ENCODE peak calls at places on chromosomes 7 and 10, in seven cellular contexts. N is CD4-positive, alpha-beta T cell; M is psoas muscle; B is DND-41; R is MM.1S; E is endodermal cell; H is tibial nerve. V is an unnamed sample.

GRCh38 chr10:67015225-67015624 is 89.4 kb downstream of the LRRTM3 start:
- DNase-seq in N (no peak), M (no peak), B (no peak), R (peak; percentile 54), E (no peak), H (no peak), V (no peak)

GRCh38 chr7:94969434-94970084 is 62.2 kb downstream of the PPP1R9A start:
- DNase-seq in N (no peak), M (no peak), B (no peak), R (no peak), E (peak; percentile 72), H (no peak), V (no peak)

GRCh38 chr7:40647719-40648118 is 512.9 kb downstream of the SUGCT start:
- DNase-seq in N (no peak), M (no peak), B (no peak), R (no peak), E (no peak), H (no peak), V (no peak)

GRCh38 chr7:39133088-39133487 is 155.4 kb downstream of the POU6F2 start:
- DNase-seq in N (no peak), M (no peak), B (no peak), R (no peak), E (no peak), H (no peak), V (peak; percentile 36)

GRCh38 chr10:9294865-9295264 is 1240.4 kb downstream of the GATA3 start:
- DNase-seq in N (no peak), M (no peak), B (no peak), R (peak; percentile 41), E (no peak), H (no peak), V (no peak)

GRCh38 chr10:119658274-119658673 is 7.1 kb downstream of the BAG3 start:
- DNase-seq in N (no peak), M (peak; percentile 96), B (no peak), R (no peak), E (peak; percentile 79), H (peak; percentile 74), V (peak; percentile 24)

GRCh38 chr7:29921404-29922010 is 68.1 kb downstream of the SCRN1 start:
- DNase-seq in N (no peak), M (no peak), B (peak; percentile 69), R (peak; percentile 58), E (peak; percentile 87), H (peak; percentile 49), V (peak; percentile 66)

GRCh38 chr7:151689196-151689971 is 169.7 kb upstream of the RHEB start:
- DNase-seq in N (no peak), M (peak; percentile 51), B (no peak), R (no peak), E (no peak), H (no peak), V (no peak)

GRCh38 chr10:71782221-71782916 is 9.0 kb upstream of the VSIR start:
- DNase-seq in N (no peak), M (no peak), B (no peak), R (no peak), E (no peak), H (no peak), V (no peak)

GRCh38 chr7:135286876-135287275 is 53.2 kb downstream of the STRA8 start:
- DNase-seq in N (no peak), M (no peak), B (no peak), R (no peak), E (peak; percentile 10), H (no peak), V (no peak)

GRCh38 chr7:131521651-131522163 is 34.7 kb downstream of the PODXL start:
- DNase-seq in N (no peak), M (no peak), B (no peak), R (no peak), E (peak; percentile 77), H (no peak), V (peak; percentile 71)

GRCh38 chr7:131538071-131538790 is 18.2 kb downstream of the PODXL start:
- DNase-seq in N (no peak), M (no peak), B (no peak), R (no peak), E (no peak), H (no peak), V (peak; percentile 70)

GRCh38 chr7:24448038-24448437 is 125.2 kb upstream of the PALS2 start:
- DNase-seq in N (no peak), M (no peak), B (no peak), R (no peak), E (no peak), H (no peak), V (no peak)

GRCh38 chr7:107201795-107202450 is 33.1 kb downstream of the HBP1 start:
- DNase-seq in N (no peak), M (peak; percentile 73), B (peak; percentile 40), R (peak; percentile 60), E (peak; percentile 86), H (no peak), V (peak; percentile 61)

GRCh38 chr7:23264916-23265458 is 18.4 kb downstream of the GPNMB start:
- DNase-seq in N (no peak), M (no peak), B (no peak), R (no peak), E (peak; percentile 9), H (no peak), V (no peak)

GRCh38 chr10:75507469-75507868 is 76.0 kb downstream of the LRMDA start:
- DNase-seq in N (no peak), M (no peak), B (no peak), R (no peak), E (no peak), H (no peak), V (no peak)

GRCh38 chr7:112341464-112341863 is 108.8 kb upstream of the IFRD1 start:
- DNase-seq in N (no peak), M (no peak), B (no peak), R (no peak), E (no peak), H (no peak), V (no peak)

GRCh38 chr7:65983965-65984654 is 2.1 kb upstream of the GUSB start:
- DNase-seq in N (no peak), M (no peak), B (no peak), R (no peak), E (no peak), H (no peak), V (no peak)

GRCh38 chr7:42549212-42549611 is 312.2 kb upstream of the GLI3 start:
- DNase-seq in N (no peak), M (no peak), B (no peak), R (no peak), E (no peak), H (no peak), V (no peak)

GRCh38 chr7:42550706-42551470 is 313.9 kb upstream of the GLI3 start:
- DNase-seq in N (no peak), M (no peak), B (no peak), R (no peak), E (no peak), H (no peak), V (no peak)

GRCh38 chr7:42549866-42550485 is 313.0 kb upstream of the GLI3 start:
- DNase-seq in N (no peak), M (no peak), B (no peak), R (no peak), E (no peak), H (no peak), V (no peak)

GRCh38 chr7:42543953-42544352 is 306.9 kb upstream of the GLI3 start:
- DNase-seq in N (no peak), M (no peak), B (no peak), R (no peak), E (no peak), H (no peak), V (no peak)

GRCh38 chr7:42545049-42545724 is 308.2 kb upstream of the GLI3 start:
- DNase-seq in N (no peak), M (no peak), B (no peak), R (no peak), E (no peak), H (no peak), V (no peak)
- H3K9me3 ChIP-seq in N (peaks cover 3% of the 10 kb centered on the region), M (no peaks in the 10 kb centered on the region), B (peaks cover 26% of the 10 kb centered on the region), R (no peaks in the 10 kb centered on the region), E (peaks cover 87% of the 10 kb centered on the region), H (no peaks in the 10 kb centered on the region), V (peaks cover 5% of the 10 kb centered on the region)

DNA sequence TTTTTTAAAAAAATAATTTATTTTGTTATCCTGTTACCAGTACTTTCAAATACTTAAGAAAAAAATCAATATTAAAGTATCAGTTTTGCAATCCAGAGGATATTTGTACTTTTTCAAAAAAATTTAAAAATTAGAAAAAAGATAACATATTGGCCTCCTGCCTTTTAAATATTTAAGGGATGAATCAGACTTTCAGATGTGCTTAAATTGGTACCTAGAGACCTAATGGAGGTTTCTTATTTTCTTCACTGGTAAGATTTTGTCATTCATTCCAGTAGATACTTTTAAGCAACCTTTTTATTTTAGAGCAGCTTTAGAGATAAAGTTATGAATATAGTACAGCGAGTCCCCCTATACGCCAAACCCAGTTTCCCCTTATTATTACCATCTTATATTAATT is 34.0 kb downstream of the BICC1 start:
- DNase-seq in N (no peak), M (no peak), B (no peak), R (no peak), E (no peak), H (no peak), V (no peak)
- H3K27ac ChIP-seq in N (no peak overlapping the region), M (no peak overlapping the region), B (no peak overlapping the region), R (no peak overlapping the region), E (no peak overlapping the region), H (no peak overlapping the region), V (no peak overlapping the region)

GRCh38 chr7:142800103-142800502 is 29.3 kb downstream of the PRSS2 start:
- DNase-seq in N (no peak), M (no peak), B (peak; percentile 9), R (no peak), E (no peak), H (no peak), V (no peak)
- H3K27me3 ChIP-seq in N (no peaks in the 10 kb centered on the region), M (peaks cover 8% of the 10 kb centered on the region), B (no peaks in the 10 kb centered on the region), R (peaks cover 14% of the 10 kb centered on the region), E (peaks cover 65% of the 10 kb centered on the region), H (no peaks in the 10 kb centered on the region), V (peaks cover 32% of the 10 kb centered on the region)

GRCh38 chr7:64266341-64266919 is 38.2 kb downstream of the ZNF679 start:
- DNase-seq in N (no peak), M (no peak), B (no peak), R (no peak), E (no peak), H (no peak), V (no peak)
- H3K9me3 ChIP-seq in N (peaks cover 49% of the 10 kb centered on the region), M (peaks cover 33% of the 10 kb centered on the region), B (peaks cover 24% of the 10 kb centered on the region), R (no peaks in the 10 kb centered on the region), E (peaks cover 76% of the 10 kb centered on the region), H (no peaks in the 10 kb centered on the region), V (peaks cover 14% of the 10 kb centered on the region)

GRCh38 chr7:53518319-53518718 is 482.9 kb downstream of the POM121L12 start:
- DNase-seq in N (no peak), M (no peak), B (no peak), R (no peak), E (no peak), H (no peak), V (no peak)
- H3K27ac ChIP-seq in N (no peak overlapping the region), M (no peak overlapping the region), B (no peak overlapping the region), R (no peak overlapping the region), E (no peak overlapping the region), H (no peak overlapping the region), V (no peak overlapping the region)

DNA sequence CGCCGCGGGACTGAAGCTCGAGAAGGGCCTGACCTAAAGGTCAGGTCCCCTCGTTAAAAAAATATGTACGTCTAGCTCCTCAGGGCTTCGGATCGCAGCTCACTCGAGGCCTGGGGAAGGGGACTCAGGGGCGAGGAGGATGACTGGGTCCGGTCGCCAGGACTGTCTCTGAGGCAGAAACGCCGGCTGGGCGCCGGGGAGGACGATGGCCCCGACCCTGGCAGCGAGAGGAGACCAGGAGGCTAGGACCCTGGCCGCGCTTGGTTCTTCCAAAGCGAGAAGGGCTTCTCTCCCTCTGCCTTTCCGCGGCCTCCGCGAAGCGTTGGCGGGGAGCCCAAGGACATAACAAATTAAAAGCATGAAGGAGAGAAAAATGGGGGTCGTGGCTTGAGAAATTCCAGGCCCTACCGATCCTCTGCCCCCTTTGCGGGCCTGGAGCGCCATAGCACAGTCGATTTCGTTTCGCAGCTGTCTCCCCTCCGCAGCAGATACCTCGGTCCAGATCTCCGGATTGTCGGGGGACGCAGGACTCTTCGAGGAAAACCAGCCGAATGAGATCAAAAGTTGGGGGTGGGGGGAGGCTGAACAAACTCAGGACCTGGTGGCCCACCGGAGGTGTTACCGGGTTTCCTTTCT is 3.1 kb downstream of the NKX2-3 start:
- DNase-seq in N (no peak), M (no peak), B (no peak), R (no peak), E (peak; percentile 80), H (no peak), V (no peak)
- H3K27me3 ChIP-seq in N (peaks cover 90% of the 10 kb centered on the region), M (peaks cover 78% of the 10 kb centered on the region), B (peaks cover 4% of the 10 kb centered on the region), R (peaks cover 76% of the 10 kb centered on the region), E (peaks cover 100% of the 10 kb centered on the region), H (peaks cover 6% of the 10 kb centered on the region), V (no peaks in the 10 kb centered on the region)

V was measured in SJCRH30.